ENCODE peak calls at places on chromosomes 3 and 15, in eight cellular contexts. Q, L, C, B, X, K, M and O are unnamed samples.

GRCh38 chr3:63981980-63982379 is 41.3 kb downstream of the PSMD6 start:
- DNase-seq in B (no peak), L (no peak), M (no peak), X (no peak), C (no peak), K (no peak), Q (no peak), O (no peak)

GRCh38 chr3:150407051-150407817 is 864 bp upstream of the TSC22D2 start:
- DNase-seq in B (no peak), Q (peak), K (peak), X (no peak), L (peak), M (peak), C (no peak), O (peak)

GRCh38 chr15:85609492-85609891 is 185.2 kb downstream of the KLHL25 start:
- DNase-seq in L (no peak), K (no peak), Q (no peak), M (no peak), B (no peak), X (no peak), C (no peak), O (no peak)

GRCh38 chr15:48392356-48392755 is 61.1 kb downstream of the DUT start:
- DNase-seq in X (no peak), B (peak), K (no peak), C (no peak), Q (no peak), M (no peak), L (no peak), O (no peak)

GRCh38 chr15:100043069-100043641 is 298.6 kb downstream of the ADAMTS17 start:
- DNase-seq in Q (peak), B (no peak), M (peak), X (no peak), C (no peak), L (no peak), K (peak), O (no peak)

GRCh38 chr15:87777054-87777498 is 479.5 kb downstream of the NTRK3 start:
- DNase-seq in Q (peak), C (no peak), K (peak), B (peak), X (no peak), M (peak), L (no peak), O (no peak)

GRCh38 chr3:47716656-47717055 is 65.0 kb downstream of the SMARCC1 start:
- DNase-seq in L (no peak), X (no peak), Q (peak), C (no peak), K (no peak), B (no peak), M (no peak), O (no peak)

GRCh38 chr3:46733026-46733800 is 15.5 kb upstream of the PRSS50 start:
- DNase-seq in X (no peak), K (peak), M (no peak), L (no peak), Q (peak), C (no peak), B (no peak), O (no peak)

GRCh38 chr3:57752307-57752706 is 3.8 kb upstream of the SLMAP start:
- DNase-seq in X (no peak), B (no peak), C (no peak), L (no peak), K (peak), M (peak), Q (no peak), O (no peak)

GRCh38 chr15:57545995-57546394 is 45.7 kb upstream of the MYZAP start:
- DNase-seq in B (no peak), K (no peak), L (no peak), M (no peak), Q (no peak), X (no peak), C (no peak), O (no peak)

GRCh38 chr15:62112616-62113593 is 46.1 kb downstream of the C2CD4A start:
- DNase-seq in B (no peak), Q (peak), X (no peak), C (no peak), K (peak), M (peak), L (no peak), O (no peak)

GRCh38 chr3:48716508-48716981 is 476 bp downstream of the IP6K2 start:
- DNase-seq in B (no peak), X (peak), Q (no peak), L (peak), C (no peak), M (no peak), K (no peak), O (peak)

GRCh38 chr3:179244874-179245273 is 6.0 kb downstream of the KCNMB3 start:
- DNase-seq in X (no peak), Q (no peak), B (no peak), L (no peak), K (no peak), C (no peak), M (peak), O (no peak)

GRCh38 chr15:61367953-61368352 is 138.9 kb upstream of the RORA start:
- DNase-seq in M (no peak), Q (no peak), L (no peak), K (no peak), B (no peak), C (no peak), X (no peak), O (no peak)